ENCODE peak calls at places on chromosomes 7 and 10, in seven cellular contexts. N is astrocyte of the spinal cord; R is activated effector memory CD4-positive, alpha-beta T cell treated with Interleukin-2 at 50 U/mL for 16 hours; B is NCI-H1436; T is fibroblast of lung; M is T-helper 2 cell; Y is cardiac fibroblast. C is an unnamed sample.

GRCh38 chr7:39674391-39674790 is 51.0 kb downstream of the RALA start:
- DNase-seq in R (no peak), Y (peak; percentile 36), M (no peak), T (no peak), N (no peak), B (no peak), C (no peak)

GRCh38 chr10:25738776-25739175 is 195.3 kb upstream of the MYO3A start:
- DNase-seq in B (no peak), N (no peak), Y (no peak), M (no peak), T (no peak), R (no peak), C (no peak)

GRCh38 chr7:158028290-158028941 is 559.2 kb downstream of the PTPRN2 start:
- DNase-seq in N (no peak), M (no peak), R (no peak), T (no peak), B (no peak), Y (no peak), C (no peak)

GRCh38 chr10:117432866-117433265 is 57.6 kb upstream of the PDZD8 start:
- DNase-seq in M (no peak), B (no peak), R (no peak), T (no peak), N (no peak), Y (no peak), C (no peak)

GRCh38 chr7:133887459-133887858 is 239.7 kb upstream of the LRGUK start:
- DNase-seq in B (no peak), N (no peak), R (no peak), Y (no peak), M (no peak), T (no peak), C (no peak)

GRCh38 chr10:12705943-12706342 is 295.6 kb downstream of the CCDC3 start:
- DNase-seq in N (no peak), M (no peak), Y (no peak), B (no peak), T (no peak), R (no peak), C (no peak)

GRCh38 chr7:154581251-154581890 is 421.6 kb downstream of the PAXIP1 start:
- DNase-seq in N (no peak), T (no peak), M (no peak), B (no peak), R (no peak), Y (no peak), C (no peak)

GRCh38 chr10:11260136-11260535 is 242.5 kb downstream of the CELF2 start:
- DNase-seq in R (no peak), N (no peak), M (no peak), Y (no peak), B (no peak), T (no peak), C (no peak)

GRCh38 chr7:44796034-44796503 is 412 bp upstream of the PPIA start:
- DNase-seq in B (no peak), R (no peak), T (peak; percentile 45), M (no peak), Y (peak; percentile 50), N (peak; percentile 43), C (no peak)

GRCh38 chr10:6603142-6604125 is 23.4 kb upstream of the PRKCQ start:
- DNase-seq in M (no peak), R (no peak), T (no peak), B (no peak), N (no peak), Y (no peak), C (no peak)

GRCh38 chr10:11165591-11166543 is 148.2 kb downstream of the CELF2 start:
- DNase-seq in R (peak; percentile 59), T (peak; percentile 35), M (no peak), B (peak; percentile 5), Y (peak; percentile 18), N (no peak), C (peak; percentile 71)

GRCh38 chr7:21355406-21355874 is 72.4 kb upstream of the SP4 start:
- DNase-seq in T (no peak), M (no peak), N (no peak), R (peak; percentile 31), B (no peak), Y (no peak), C (no peak)

GRCh38 chr10:70515035-70515702 is 36.6 kb downstream of the PALD1 start:
- DNase-seq in T (no peak), B (no peak), R (no peak), M (no peak), N (no peak), Y (no peak), C (no peak)